ENCODE peak calls at places on chromosomes 6 and 20, in seven cellular contexts. L is ovary, B is fibroblast of lung, D is tibial nerve, O is left ventricle myocardium inferior, M is neural progenitor cell, G is left lung. Q is an unnamed sample. For H3K27me3, the result is how much of the 10 kb centered on the place peaks cover.

GRCh38 chr20:17024513-17025105 is 202.2 kb upstream of the PCSK2 start:
- DNase-seq in L (no peak), B (no peak), D (no peak), O (no peak), M (peak), G (no peak), Q (no peak)

GRCh38 chr20:58366016-58366415 is 23.0 kb upstream of the VAPB start:
- DNase-seq in L (no peak), B (no peak), D (no peak), O (no peak), M (no peak), G (no peak), Q (no peak)

GRCh38 chr20:56995635-56996075 is 270.8 kb downstream of the BMP7 start:
- DNase-seq in L (no peak), B (no peak), D (no peak), O (no peak), M (peak), G (no peak), Q (no peak)

GRCh38 chr20:11178946-11179654 is 505.3 kb upstream of the JAG1 start:
- DNase-seq in L (no peak), B (peak), D (no peak), O (no peak), M (peak), G (no peak), Q (no peak)

GRCh38 chr6:169340395-169340794 is 86.7 kb upstream of the THBS2 start:
- DNase-seq in L (no peak), B (no peak), D (no peak), O (no peak), M (no peak), G (no peak), Q (no peak)

GRCh38 chr6:107153061-107153460 is 37.7 kb upstream of the BEND3 start:
- DNase-seq in L (no peak), B (peak), D (no peak), O (no peak), M (no peak), G (no peak), Q (no peak)

GRCh38 chr6:152859225-152859624 is 108.6 kb downstream of the VIP start:
- DNase-seq in L (no peak), B (no peak), D (no peak), O (no peak), M (no peak), G (no peak), Q (no peak)

GRCh38 chr6:125748534-125749111 is 809 bp upstream of the HEY2 start:
- DNase-seq in L (no peak), B (peak), D (peak), O (no peak), M (peak), G (no peak), Q (no peak)

GRCh38 chr20:49400410-49400809 is 82.1 kb downstream of the KCNB1 start:
- DNase-seq in L (peak), B (no peak), D (peak), O (peak), M (no peak), G (no peak), Q (no peak)

GRCh38 chr20:47791084-47791599 is 5.9 kb upstream of the SULF2 start:
- DNase-seq in L (no peak), B (no peak), D (no peak), O (no peak), M (no peak), G (no peak), Q (no peak)

GRCh38 chr6:124668028-124668427 is 294.2 kb upstream of the RNF217 start:
- DNase-seq in L (no peak), B (no peak), D (no peak), O (no peak), M (no peak), G (no peak), Q (no peak)

GRCh38 chr20:38393259-38393658 is 41.9 kb downstream of the SNHG17 start:
- DNase-seq in L (no peak), B (no peak), D (no peak), O (no peak), M (no peak), G (no peak), Q (no peak)

GRCh38 chr6:43995137-43995536 is 132.1 kb downstream of the MRPL14 start:
- DNase-seq in L (no peak), B (no peak), D (no peak), O (no peak), M (no peak), G (no peak), Q (no peak)

GRCh38 chr6:150494236-150494635 is 105.4 kb upstream of the PLEKHG1 start:
- DNase-seq in L (no peak), B (no peak), D (peak), O (peak), M (no peak), G (no peak), Q (no peak)

GRCh38 chr6:41939091-41939847 is 2.3 kb downstream of the CCND3 start:
- DNase-seq in L (peak), B (peak), D (no peak), O (peak), M (peak), G (peak), Q (peak)

GRCh38 chr6:158569036-158569435 is 9.1 kb downstream of the TMEM181 start:
- DNase-seq in L (no peak), B (no peak), D (no peak), O (no peak), M (no peak), G (no peak), Q (no peak)

GRCh38 chr6:109393882-109394281 is 11.6 kb upstream of the CD164 start:
- DNase-seq in L (no peak), B (no peak), D (no peak), O (no peak), M (no peak), G (no peak), Q (no peak)

GRCh38 chr20:63370623-63371176 is 9.6 kb upstream of the CHRNA4 start:
- DNase-seq in L (no peak), B (no peak), D (no peak), O (peak), M (no peak), G (no peak), Q (no peak)

GRCh38 chr20:37379967-37380828 is 34.3 kb downstream of the SRC start:
- DNase-seq in L (peak), B (no peak), D (no peak), O (no peak), M (no peak), G (peak), Q (no peak)

GRCh38 chr6:82862543-82862942 is 203.1 kb downstream of the UBE3D start:
- DNase-seq in L (no peak), B (no peak), D (no peak), O (no peak), M (no peak), G (no peak), Q (no peak)

GRCh38 chr6:87731818-87732661 is 30.0 kb upstream of the AKIRIN2 start:
- DNase-seq in L (peak), B (peak), D (peak), O (peak), M (no peak), G (peak), Q (peak)

GRCh38 chr6:101614774-101615173 is 221.3 kb downstream of the GRIK2 start:
- DNase-seq in L (no peak), B (peak), D (no peak), O (no peak), M (peak), G (no peak), Q (no peak)

GRCh38 chr20:5688431-5688972 is 61.7 kb upstream of the SHLD1 start:
- DNase-seq in L (no peak), B (no peak), D (no peak), O (peak), M (no peak), G (peak), Q (no peak)

GRCh38 chr6:133895573-133896343 is 6.8 kb downstream of the TCF21 start:
- DNase-seq in L (peak), B (peak), D (no peak), O (peak), M (peak), G (no peak), Q (no peak)

GRCh38 chr6:22558288-22558882 is 11.0 kb upstream of the HDGFL1 start:
- DNase-seq in L (no peak), B (no peak), D (no peak), O (no peak), M (no peak), G (no peak), Q (no peak)

GRCh38 chr20:61536671-61537070 is 284.6 kb downstream of the CDH4 start:
- DNase-seq in L (no peak), B (no peak), D (no peak), O (no peak), M (no peak), G (no peak), Q (no peak)

GRCh38 chr6:91634791-91635190 is 1047.9 kb upstream of the MAP3K7 start:
- DNase-seq in L (no peak), B (no peak), D (no peak), O (no peak), M (no peak), G (no peak), Q (no peak)

GRCh38 chr6:2441881-2442475 is 196.6 kb upstream of the GMDS start:
- DNase-seq in L (no peak), B (no peak), D (no peak), O (no peak), M (no peak), G (no peak), Q (no peak)

GRCh38 chr6:113995632-113996031 is 24.7 kb upstream of the HDAC2 start:
- DNase-seq in L (no peak), B (peak), D (peak), O (peak), M (peak), G (peak), Q (no peak)

GRCh38 chr20:63692436-63693078 is 3.9 kb upstream of the TNFRSF6B start:
- DNase-seq in L (no peak), B (peak), D (no peak), O (no peak), M (no peak), G (no peak), Q (no peak)

GRCh38 chr20:35106827-35107380 is 14.3 kb upstream of the TRPC4AP start:
- DNase-seq in L (no peak), B (no peak), D (no peak), O (no peak), M (no peak), G (no peak), Q (no peak)

GRCh38 chr6:43833223-43833995 is 63.4 kb downstream of the VEGFA start:
- DNase-seq in L (no peak), B (no peak), D (no peak), O (no peak), M (no peak), G (no peak), Q (no peak)

GRCh38 chr20:34861386-34862084 is 11.1 kb downstream of the GGT7 start:
- DNase-seq in L (no peak), B (no peak), D (peak), O (no peak), M (no peak), G (no peak), Q (no peak)

DNA sequence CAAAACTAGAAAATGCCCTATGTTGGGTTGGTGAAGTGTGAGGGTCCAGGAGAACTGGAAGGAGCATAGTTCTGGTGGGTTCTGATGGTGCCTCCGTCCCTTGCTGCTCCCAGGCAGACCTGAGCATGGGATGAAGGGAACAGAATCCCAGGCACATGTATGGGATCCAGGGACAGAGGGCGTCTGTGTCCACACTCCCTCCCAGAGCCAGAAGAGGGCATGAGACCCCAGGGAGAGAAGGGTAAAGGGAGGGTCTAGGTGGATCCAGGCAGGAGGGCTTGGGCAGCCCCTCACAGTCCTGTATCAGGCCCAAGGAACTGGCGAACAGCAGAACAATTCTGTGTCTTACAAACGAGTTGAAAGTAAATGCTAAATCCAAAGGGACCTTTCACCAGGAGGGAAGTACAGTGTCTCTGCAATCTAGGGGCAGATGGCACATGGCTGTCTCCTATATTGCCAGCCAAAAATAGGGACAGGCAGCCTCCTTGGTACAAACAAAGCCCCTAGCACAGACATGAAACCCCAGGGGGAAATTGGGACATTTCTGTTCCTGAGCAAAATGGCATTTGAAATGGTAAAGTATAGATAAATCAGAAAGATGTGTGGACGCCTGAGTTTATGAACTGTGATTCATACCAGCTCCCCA is 2.5 kb upstream of the BPIFA1 start:
- DNase-seq in L (no peak), B (no peak), D (no peak), O (no peak), M (peak), G (no peak), Q (no peak)
- TF ChIP-seq CTCF in L (no peak), B (no peak), D (no peak), O (no peak), M (peak), G (no peak), Q (no peak)

DNA sequence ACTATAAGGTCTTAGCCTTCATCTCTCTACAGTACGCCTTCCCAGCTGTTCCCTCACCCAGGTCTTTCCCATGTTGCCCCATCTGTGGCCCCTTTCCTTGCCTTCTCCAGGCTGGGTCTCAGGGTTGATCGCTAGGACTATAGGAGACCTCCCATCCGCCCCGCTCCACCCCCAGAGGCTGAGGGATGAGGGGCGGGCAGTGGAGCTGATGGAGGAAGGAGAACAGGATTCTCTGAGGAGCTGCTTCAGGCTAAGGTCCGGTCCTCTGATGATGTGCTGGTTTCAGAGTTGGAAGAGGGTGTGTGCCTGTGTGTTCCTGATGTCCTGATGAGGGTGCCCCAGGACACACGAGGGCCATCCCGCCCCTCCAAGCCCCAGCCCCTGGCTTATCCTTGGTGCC is 154.8 kb upstream of the QKI start:
- DNase-seq in L (no peak), B (no peak), D (no peak), O (no peak), M (no peak), G (no peak), Q (no peak)
- H3K27ac ChIP-seq in L (no peak), B (no peak), D (peak), O (peak), M (no peak), G (no peak), Q (no peak)

DNA sequence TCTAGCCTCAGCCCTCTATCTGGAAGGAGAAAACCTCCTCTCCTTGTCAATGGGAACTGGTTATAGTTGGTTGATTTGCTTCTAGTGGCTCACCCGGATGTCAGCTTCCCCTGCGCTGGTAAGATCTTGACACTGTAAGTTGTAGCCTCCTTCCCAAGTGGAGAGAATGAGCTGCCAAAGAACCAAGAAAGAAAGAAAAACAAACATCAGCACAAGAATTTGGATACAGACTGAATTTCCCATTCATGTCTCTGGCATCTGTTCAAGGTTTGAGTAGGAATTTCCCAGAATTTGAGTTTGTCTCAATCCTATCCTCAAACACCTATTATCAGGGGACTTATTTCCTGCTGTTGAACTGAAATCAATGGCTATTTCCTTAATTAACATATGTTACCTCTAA is 44.1 kb downstream of the ELOVL2 start:
- DNase-seq in L (no peak), B (peak), D (no peak), O (no peak), M (no peak), G (no peak), Q (no peak)
- H3K27me3 ChIP-seq in L (under half), B (under half), D (under half), O (under half), M (under half), G (under half), Q (under half)

GRCh38 chr20:23967616-23967979 is 21.0 kb downstream of the GGTLC1 start:
- DNase-seq in L (no peak), B (no peak), D (no peak), O (no peak), M (no peak), G (no peak), Q (no peak)
- TF ChIP-seq CTCF in L (no peak), B (no peak), D (no peak), O (no peak), M (no peak), G (no peak), Q (no peak)

DNA sequence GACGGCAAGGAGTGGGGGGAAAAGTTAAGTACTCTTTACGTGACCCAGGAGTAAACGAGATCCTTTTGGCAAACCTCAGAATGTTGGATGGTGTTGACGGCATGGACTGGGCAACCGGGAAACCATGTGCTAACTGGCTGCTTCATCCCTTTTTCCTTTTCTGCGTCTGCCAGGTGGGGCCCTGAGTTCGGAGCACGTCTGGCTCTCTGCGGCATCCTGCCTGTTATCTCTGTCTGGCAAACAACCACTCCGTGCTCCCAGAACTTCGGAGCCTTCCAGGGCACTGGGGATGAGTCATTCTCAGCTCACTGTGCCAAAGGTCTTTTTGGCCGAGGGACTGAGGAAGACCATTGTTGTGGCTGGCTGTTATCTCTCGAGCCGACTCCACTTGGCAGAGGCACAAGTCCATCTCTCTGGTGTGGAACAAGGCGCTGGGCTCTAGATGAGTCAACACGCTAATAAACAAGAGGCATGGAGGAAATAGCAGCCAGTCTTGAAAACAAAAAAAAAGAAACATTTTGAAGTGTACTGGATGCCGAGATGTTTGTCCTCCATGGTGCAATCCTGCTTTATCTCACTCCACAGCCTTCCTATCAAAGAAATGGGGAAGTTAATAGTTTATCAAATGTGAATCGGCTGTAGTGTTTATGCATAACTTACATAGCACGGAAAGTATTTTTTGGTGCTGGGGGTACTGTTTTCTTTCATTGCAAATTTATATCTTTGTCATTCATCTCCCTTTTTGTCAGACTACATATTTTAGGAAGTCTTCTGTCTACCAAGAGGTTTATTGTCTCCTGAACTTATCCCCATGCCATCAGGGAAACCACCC is 64.6 kb upstream of the TXNDC5 start:
- DNase-seq in L (peak), B (peak), D (peak), O (peak), M (no peak), G (peak), Q (no peak)
- H3K27ac ChIP-seq in L (peak), B (no peak), D (no peak), O (peak), M (no peak), G (peak), Q (no peak)

DNA sequence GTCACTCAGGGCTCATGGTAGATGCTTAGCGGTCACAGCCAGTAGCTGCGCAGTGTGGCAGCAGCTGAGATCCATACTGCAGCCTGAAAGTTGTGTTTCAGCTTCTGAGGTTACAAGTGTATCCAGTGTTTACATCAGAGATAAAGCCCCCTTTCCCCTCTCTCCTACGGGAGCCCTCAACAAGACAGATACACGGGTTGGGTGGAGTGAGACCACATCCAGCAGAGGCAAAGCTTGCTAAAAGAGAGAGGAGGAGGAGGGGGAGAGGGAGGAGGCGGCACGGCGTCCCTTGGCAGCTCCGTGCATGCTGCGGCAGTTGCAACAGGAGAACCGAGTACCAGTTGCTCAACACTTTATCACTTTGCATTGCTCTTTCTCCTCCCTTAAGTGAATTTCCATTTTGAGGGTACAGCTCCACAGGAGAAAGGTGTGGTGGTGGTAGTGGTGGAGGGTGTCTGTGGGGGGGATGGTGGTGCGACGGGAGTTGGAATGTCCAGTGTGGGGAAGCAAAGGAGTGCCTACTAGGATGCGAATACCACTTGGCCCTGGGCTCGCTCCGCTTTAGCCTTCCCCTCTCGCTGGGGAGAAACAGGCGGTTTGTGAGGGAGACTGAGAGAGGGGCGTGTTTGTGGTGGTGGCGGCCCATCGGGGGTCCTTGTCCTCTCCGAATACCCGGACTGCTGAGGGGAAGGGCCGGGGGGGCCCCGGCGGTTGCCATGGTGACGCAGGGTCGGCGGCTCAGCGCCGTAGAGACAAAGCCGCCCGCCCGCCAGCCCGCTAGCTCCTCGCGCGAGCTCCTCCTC is 405 bp upstream of the RNF182 start:
- DNase-seq in L (peak), B (peak), D (no peak), O (peak), M (peak), G (peak), Q (peak)
- H3K27me3 ChIP-seq in L (under half), B (under half), D (under half), O (half or more), M (under half), G (half or more), Q (half or more)